ENCODE peak calls at places on chromosomes 4 and X, in eight cellular contexts. K is right lobe of liver, J is astrocyte, V is osteocyte, N is left lung, X is heart right ventricle, A is GM23338, F is AG09319. Q is an unnamed sample.

GRCh38 chr4:141241986-141242385 is 21.3 kb downstream of the ZNF330 start:
- DNase-seq in K (no peak), J (no peak), V (no peak), N (no peak), X (no peak), A (no peak), F (no peak), Q (no peak)

GRCh38 chr4:79325864-79326328 is at the start of gene NAA11:
- DNase-seq in K (no peak), J (no peak), V (no peak), N (peak), X (no peak), A (no peak), F (no peak), Q (no peak)

GRCh38 chrX:69313622-69314290 is 148.5 kb upstream of the PJA1 start:
- DNase-seq in K (no peak), J (no peak), V (peak), N (no peak), X (no peak), A (no peak), F (no peak), Q (peak)

GRCh38 chr4:150033109-150033508 is 45.1 kb upstream of the DCLK2 start:
- DNase-seq in K (no peak), J (peak), V (no peak), N (no peak), X (no peak), A (peak), F (no peak), Q (no peak)

GRCh38 chr4:115418997-115419396 is 305.6 kb upstream of the NDST4 start:
- DNase-seq in K (no peak), J (no peak), V (no peak), N (no peak), X (no peak), A (peak), F (no peak), Q (no peak)

GRCh38 chrX:1609311-1609710 is 5.5 kb upstream of the ASMT start:
- DNase-seq in K (no peak), J (no peak), V (no peak), N (peak), X (no peak), A (no peak), F (no peak), Q (no peak)

GRCh38 chrX:31871989-31872388 is 800.1 kb upstream of the FTHL17 start:
- DNase-seq in K (no peak), J (peak), V (no peak), N (no peak), X (peak), A (peak), F (no peak), Q (no peak)

GRCh38 chr4:155042014-155042413 is 166.4 kb upstream of the NPY2R start:
- DNase-seq in K (no peak), J (no peak), V (no peak), N (no peak), X (no peak), A (no peak), F (no peak), Q (no peak)

GRCh38 chr4:146649232-146649631 is 10.5 kb downstream of the POU4F2 start:
- DNase-seq in K (no peak), J (no peak), V (no peak), N (no peak), X (no peak), A (no peak), F (no peak), Q (no peak)

GRCh38 chrX:1809581-1809980 is 194.7 kb downstream of the ASMT start:
- DNase-seq in K (no peak), J (no peak), V (peak), N (no peak), X (no peak), A (no peak), F (no peak), Q (no peak)

GRCh38 chr4:155072417-155072816 is 136.0 kb upstream of the NPY2R start:
- DNase-seq in K (no peak), J (no peak), V (no peak), N (no peak), X (no peak), A (no peak), F (no peak), Q (no peak)

GRCh38 chr4:128449251-128449650 is 161.6 kb upstream of the PGRMC2 start:
- DNase-seq in K (no peak), J (no peak), V (no peak), N (no peak), X (no peak), A (no peak), F (no peak), Q (no peak)

GRCh38 chrX:41470706-41471105 is 23.6 kb downstream of the NYX start:
- DNase-seq in K (no peak), J (no peak), V (no peak), N (no peak), X (no peak), A (no peak), F (no peak), Q (no peak)

GRCh38 chrX:130186645-130187044 is 14.9 kb downstream of the RAB33A start:
- DNase-seq in K (no peak), J (no peak), V (no peak), N (no peak), X (no peak), A (no peak), F (no peak), Q (no peak)

GRCh38 chr4:103026868-103027267 is 7.4 kb upstream of the SLC9B1 start:
- DNase-seq in K (no peak), J (no peak), V (no peak), N (no peak), X (no peak), A (no peak), F (no peak), Q (no peak)

GRCh38 chrX:129659137-129659536 is 4.4 kb upstream of the APLN start:
- DNase-seq in K (no peak), J (no peak), V (no peak), N (no peak), X (no peak), A (no peak), F (no peak), Q (no peak)

GRCh38 chrX:120309873-120310730 is 1.2 kb downstream of the TMEM255A start:
- DNase-seq in K (no peak), J (peak), V (no peak), N (no peak), X (no peak), A (peak), F (no peak), Q (no peak)

GRCh38 chr4:54230479-54231418 is 1.7 kb downstream of the PDGFRA start:
- DNase-seq in K (peak), J (peak), V (no peak), N (peak), X (peak), A (peak), F (no peak), Q (no peak)

GRCh38 chr4:76748649-76749048 is 149.3 kb downstream of the SOWAHB start:
- DNase-seq in K (peak), J (no peak), V (no peak), N (no peak), X (no peak), A (peak), F (no peak), Q (no peak)
- TF ChIP-seq CTCF in K (no peak), J (peak), V (peak), N (no peak), X (no peak), A (peak), F (no peak), Q (peak)

DNA sequence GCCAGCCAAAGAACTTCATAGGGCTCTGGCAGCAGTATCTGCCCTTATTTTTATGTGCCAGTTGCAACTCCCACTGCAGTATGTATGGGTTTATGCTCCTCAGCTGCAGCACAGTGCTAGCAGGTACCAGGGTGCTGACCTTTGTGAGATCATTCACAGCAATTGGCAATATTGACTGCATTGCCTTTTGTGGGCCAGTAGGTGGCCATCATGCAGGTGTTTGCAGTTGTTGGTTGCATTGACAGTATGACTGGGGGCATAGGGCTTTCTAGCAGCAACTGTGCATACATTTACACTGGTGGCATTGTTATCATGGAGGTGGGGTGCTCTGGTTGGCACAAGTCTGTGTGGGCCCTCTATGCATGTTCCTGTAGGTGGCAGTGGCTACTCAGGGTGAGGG is 42.5 kb downstream of the FAAH2 start:
- DNase-seq in K (no peak), J (no peak), V (no peak), N (no peak), X (no peak), A (peak), F (no peak), Q (no peak)
- TF ChIP-seq CTCF in K (peak), J (no peak), V (no peak), N (no peak), X (no peak), A (peak), F (no peak), Q (no peak)

GRCh38 chrX:38375888-38376287 is 23.5 kb downstream of the OTC start:
- DNase-seq in K (no peak), J (no peak), V (no peak), N (no peak), X (no peak), A (peak), F (no peak), Q (no peak)
- TF ChIP-seq CTCF in K (peak), J (peak), V (peak), N (peak), X (no peak), A (peak), F (peak), Q (peak)

DNA sequence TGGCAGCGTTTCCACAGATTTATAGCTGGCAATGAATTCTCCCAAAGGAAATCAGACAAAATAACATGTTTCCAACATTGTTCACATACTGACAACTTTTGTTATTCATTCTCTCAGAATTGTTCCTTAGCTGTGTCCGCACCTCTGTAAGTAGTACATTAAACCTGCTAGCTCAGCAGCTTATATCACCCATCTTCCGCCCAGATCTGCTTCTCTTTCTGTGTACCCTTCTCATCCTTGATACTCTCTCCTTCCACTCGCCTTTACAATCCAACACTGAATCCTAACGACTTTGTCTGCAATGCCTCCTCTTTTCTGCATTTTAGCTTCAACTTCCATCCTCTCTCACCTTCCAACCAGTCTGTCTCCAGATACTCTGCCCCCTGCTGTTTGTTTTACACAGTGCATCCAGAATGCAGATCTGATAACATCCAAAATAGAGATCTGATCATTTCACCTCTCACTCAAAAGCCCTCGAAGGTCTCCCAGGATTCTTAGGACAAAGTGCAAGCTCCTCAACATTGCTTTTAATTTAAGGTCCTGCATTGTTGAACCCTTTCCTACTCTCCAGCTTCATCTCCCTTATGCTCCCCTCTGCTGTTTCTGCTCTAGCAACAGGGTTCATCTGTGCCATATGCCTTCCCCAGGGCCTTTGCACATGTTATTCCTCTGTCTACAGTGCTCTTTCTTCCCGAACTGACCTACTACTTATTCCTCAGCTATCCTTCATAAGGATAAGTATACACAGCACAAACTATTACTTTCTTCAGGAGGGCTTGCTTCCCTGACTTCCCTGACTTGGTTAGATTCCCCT is 67.3 kb upstream of the VBP1 start:
- DNase-seq in K (no peak), J (no peak), V (no peak), N (no peak), X (no peak), A (peak), F (no peak), Q (no peak)
- TF ChIP-seq CTCF in K (peak), J (peak), V (peak), N (peak), X (no peak), A (peak), F (peak), Q (peak)

DNA sequence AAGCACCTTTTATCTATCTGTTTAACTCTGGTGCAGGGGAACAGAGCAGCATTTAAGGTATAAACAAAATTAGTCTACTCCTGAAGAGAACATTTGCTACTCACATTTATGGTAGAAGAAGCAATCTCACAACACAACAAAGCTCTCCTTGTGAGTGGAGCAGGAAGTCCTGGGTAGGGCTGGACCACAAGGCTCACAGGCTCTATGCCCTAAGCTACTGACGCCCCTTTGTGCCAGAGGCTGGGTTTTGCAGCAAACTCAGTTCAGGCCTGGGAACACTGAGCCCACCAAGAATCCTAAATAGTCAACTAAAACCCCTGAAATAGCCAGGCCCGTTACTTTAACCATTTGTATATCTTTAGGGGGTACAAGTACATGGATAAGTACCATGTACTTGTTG is 4.7 kb upstream of the ZXDB start:
- DNase-seq in K (no peak), J (no peak), V (no peak), N (no peak), X (no peak), A (no peak), F (no peak), Q (no peak)
- TF ChIP-seq CTCF in K (no peak), J (no peak), V (no peak), N (no peak), X (no peak), A (peak), F (no peak), Q (no peak)

DNA sequence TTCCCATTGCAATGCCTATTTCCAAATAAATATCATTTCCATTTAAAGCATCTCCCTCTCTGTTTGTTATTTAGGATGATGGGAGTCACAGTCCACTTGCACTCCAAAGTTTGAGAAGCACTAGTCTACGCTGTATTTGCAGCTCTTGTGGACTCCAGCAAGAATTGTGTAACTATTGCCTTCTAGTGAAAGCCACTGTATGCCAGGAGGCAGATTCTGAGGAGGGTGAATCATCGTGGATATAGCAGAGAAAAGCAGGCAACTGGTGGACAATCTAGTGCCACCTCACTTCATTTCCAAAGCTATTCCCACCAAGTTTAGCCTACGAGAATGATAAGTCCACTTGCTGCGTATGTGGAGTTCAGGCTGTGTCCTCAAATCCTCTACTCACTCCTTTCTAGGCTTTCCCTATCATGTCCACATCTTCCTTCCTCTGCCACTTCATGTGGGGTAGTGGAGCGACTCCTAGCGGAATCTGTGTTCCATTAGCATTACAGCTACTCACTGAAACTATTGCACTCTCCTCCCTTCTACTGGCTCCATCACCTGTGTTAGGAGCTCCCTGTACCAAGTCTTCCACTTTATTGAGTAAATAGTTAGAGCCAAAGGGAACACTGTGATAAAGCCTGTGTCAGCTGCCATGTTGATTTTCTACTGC is 501.8 kb upstream of the GALNT7 start:
- DNase-seq in K (no peak), J (no peak), V (no peak), N (no peak), X (no peak), A (peak), F (no peak), Q (no peak)
- TF ChIP-seq CTCF in K (no peak), J (no peak), V (no peak), N (no peak), X (no peak), A (peak), F (no peak), Q (peak)

GRCh38 chr4:28357985-28358384 is 1497.3 kb downstream of the STIM2 start:
- DNase-seq in K (no peak), J (no peak), V (no peak), N (no peak), X (no peak), A (peak), F (no peak), Q (no peak)
- TF ChIP-seq CTCF in K (no peak), J (no peak), V (peak), N (no peak), X (no peak), A (peak), F (peak), Q (peak)

DNA sequence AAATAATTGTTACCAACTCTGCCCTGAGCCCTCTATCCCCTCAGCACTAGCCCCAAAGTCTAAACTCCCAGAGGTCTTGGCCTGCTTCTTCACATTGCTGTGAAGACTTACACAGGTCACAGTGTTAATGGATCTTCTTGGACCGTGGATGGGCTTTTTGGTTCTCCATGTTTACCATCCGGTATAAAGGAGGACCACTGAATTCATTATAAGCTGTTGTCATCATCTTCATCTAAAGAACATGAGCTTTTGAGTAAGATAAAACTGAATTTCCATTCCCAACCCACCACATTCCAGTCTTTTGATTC is 8.5 kb downstream of the NUDT11 start:
- DNase-seq in K (no peak), J (peak), V (no peak), N (no peak), X (no peak), A (no peak), F (no peak), Q (no peak)
- TF ChIP-seq CTCF in K (no peak), J (no peak), V (no peak), N (no peak), X (no peak), A (no peak), F (no peak), Q (no peak)

GRCh38 chr4:10188400-10189004 is 71.9 kb upstream of the WDR1 start:
- DNase-seq in K (no peak), J (no peak), V (no peak), N (no peak), X (no peak), A (no peak), F (no peak), Q (no peak)

GRCh38 chr4:10184051-10184450 is 67.5 kb upstream of the WDR1 start:
- DNase-seq in K (no peak), J (no peak), V (no peak), N (no peak), X (no peak), A (no peak), F (no peak), Q (no peak)

GRCh38 chr4:10185518-10186227 is 69.1 kb upstream of the WDR1 start:
- DNase-seq in K (no peak), J (no peak), V (no peak), N (no peak), X (no peak), A (no peak), F (no peak), Q (no peak)

GRCh38 chr4:10184501-10184938 is 67.9 kb upstream of the WDR1 start:
- DNase-seq in K (no peak), J (no peak), V (no peak), N (no peak), X (no peak), A (no peak), F (no peak), Q (no peak)

GRCh38 chr4:10186228-10187214 is 69.9 kb upstream of the WDR1 start:
- DNase-seq in K (no peak), J (no peak), V (no peak), N (no peak), X (no peak), A (peak), F (no peak), Q (no peak)
- TF ChIP-seq CTCF in K (no peak), J (no peak), V (no peak), N (no peak), X (no peak), A (peak), F (no peak), Q (peak)

GRCh38 chr4:27684501-27685077 is 823.9 kb downstream of the STIM2 start:
- DNase-seq in K (peak), J (peak), V (no peak), N (no peak), X (peak), A (peak), F (peak), Q (no peak)
- TF ChIP-seq CTCF in K (peak), J (peak), V (peak), N (peak), X (peak), A (peak), F (peak), Q (peak)